ENCODE peak calls at places on chromosome 10, in nine cellular contexts. K is ACHN, V is GM18507, F is anterior cingulate cortex, H is upper lobe of right lung, U is LHCN-M2, A is nucleus accumbens, Z is BJ, N is AG09309. B is an unnamed sample.

GRCh38 chr10:31888442-31888841 is 40.2 kb downstream of the ARHGAP12 start:
- DNase-seq in A (no peak), V (no peak), K (no peak), N (no peak), H (no peak), U (no peak), Z (no peak), F (no peak), B (no peak)

GRCh38 chr10:62354941-62355340 is 19.2 kb upstream of the ZNF365 start:
- DNase-seq in K (no peak), Z (no peak), U (peak; percentile 66), N (peak; percentile 48), F (no peak), V (no peak), A (no peak), H (no peak), B (no peak)

GRCh38 chr10:30040597-30040996 is 18.8 kb downstream of the JCAD start:
- DNase-seq in H (no peak), N (no peak), A (no peak), Z (no peak), U (no peak), V (no peak), K (no peak), F (no peak), B (no peak)

GRCh38 chr10:78634389-78634815 is 434.4 kb upstream of the ZMIZ1 start:
- DNase-seq in K (no peak), F (no peak), U (peak; percentile 33), H (no peak), A (no peak), N (no peak), V (no peak), Z (no peak), B (no peak)

GRCh38 chr10:71319042-71319799 is at the start of gene SLC29A3:
- DNase-seq in U (peak; percentile 66), K (peak; percentile 86), A (peak; percentile 76), V (peak; percentile 76), Z (peak; percentile 20), H (peak; percentile 92), N (peak; percentile 32), F (peak; percentile 69), B (peak; percentile 78)

GRCh38 chr10:54133201-54133600 is 667.8 kb downstream of the PCDH15 start:
- DNase-seq in K (peak; percentile 33), V (no peak), Z (no peak), A (no peak), H (no peak), U (no peak), F (no peak), N (no peak), B (no peak)

GRCh38 chr10:83357627-83358026 is 781.7 kb upstream of the GHITM start:
- DNase-seq in U (no peak), Z (no peak), K (no peak), N (no peak), H (no peak), F (no peak), A (no peak), V (no peak), B (no peak)

GRCh38 chr10:69057951-69058297 is 30.0 kb upstream of the SRGN start:
- DNase-seq in Z (no peak), U (peak; percentile 91), V (no peak), H (no peak), N (no peak), A (no peak), F (no peak), K (peak; percentile 89), B (peak; percentile 62)

GRCh38 chr10:44462338-44462914 is 77.5 kb upstream of the CXCL12 start:
- DNase-seq in F (no peak), U (peak; percentile 6), A (no peak), Z (no peak), N (no peak), K (no peak), V (no peak), H (no peak), B (no peak)

GRCh38 chr10:35059486-35059885 is 30.7 kb downstream of the CUL2 start:
- DNase-seq in K (no peak), N (no peak), H (no peak), F (no peak), Z (no peak), A (no peak), V (no peak), U (no peak), B (no peak)

GRCh38 chr10:97176226-97176625 is 9.5 kb downstream of the SLIT1 start:
- DNase-seq in U (no peak), A (no peak), V (no peak), F (no peak), Z (no peak), K (no peak), N (no peak), H (peak; percentile 35), B (no peak)

GRCh38 chr10:131689016-131689415 is 211.8 kb upstream of the PPP2R2D start:
- DNase-seq in U (no peak), Z (no peak), F (no peak), A (no peak), K (no peak), N (no peak), V (no peak), H (no peak), B (no peak)

GRCh38 chr10:6296456-6297214 is 93.9 kb downstream of the PFKFB3 start:
- DNase-seq in Z (no peak), A (no peak), V (no peak), H (no peak), F (no peak), U (no peak), N (no peak), K (no peak), B (no peak)

GRCh38 chr10:60172363-60172990 is 217.2 kb downstream of the ANK3 start:
- DNase-seq in Z (no peak), N (no peak), U (no peak), F (no peak), H (no peak), K (no peak), V (no peak), A (no peak), B (no peak)

GRCh38 chr10:127063762-127064161 is 132.6 kb downstream of the INSYN2A start:
- DNase-seq in Z (no peak), F (no peak), V (no peak), H (no peak), U (no peak), K (no peak), N (no peak), A (no peak), B (no peak)

GRCh38 chr10:47104101-47104707 is 193.0 kb downstream of the PTPN20 start:
- DNase-seq in H (no peak), F (no peak), N (no peak), Z (no peak), A (no peak), U (no peak), K (no peak), V (no peak), B (no peak)

GRCh38 chr10:70477661-70478162 is 855 bp upstream of the PALD1 start:
- DNase-seq in H (no peak), N (no peak), A (no peak), Z (no peak), F (no peak), V (no peak), U (no peak), K (no peak), B (no peak)

GRCh38 chr10:109892885-109893284 is 30.4 kb downstream of the XPNPEP1 start:
- DNase-seq in A (no peak), Z (no peak), F (no peak), K (no peak), V (no peak), H (no peak), N (no peak), U (no peak), B (no peak)

GRCh38 chr10:49616421-49617230 is 2.8 kb downstream of the CHAT start:
- DNase-seq in H (peak; percentile 8), Z (no peak), F (no peak), V (no peak), K (no peak), U (no peak), A (no peak), N (no peak), B (no peak)

GRCh38 chr10:30062090-30062489 is 2.7 kb upstream of the JCAD start:
- DNase-seq in Z (peak; percentile 81), U (peak; percentile 57), N (peak; percentile 91), H (no peak), K (no peak), F (no peak), V (no peak), A (no peak), B (peak; percentile 86)

GRCh38 chr10:71603754-71604153 is 115.8 kb downstream of the C10orf105 start:
- DNase-seq in Z (no peak), H (no peak), F (no peak), A (no peak), N (no peak), V (no peak), K (no peak), U (no peak), B (no peak)

GRCh38 chr10:132539431-132539839 is 1.8 kb downstream of the INPP5A start:
- DNase-seq in Z (no peak), U (no peak), K (no peak), A (no peak), H (peak; percentile 72), N (no peak), F (no peak), V (no peak), B (no peak)

GRCh38 chr10:1007583-1007982 is 18.1 kb downstream of the IDI2 start:
- DNase-seq in F (no peak), K (no peak), Z (no peak), N (no peak), V (no peak), H (no peak), A (no peak), U (no peak), B (no peak)

GRCh38 chr10:24858244-24858907 is 94.0 kb downstream of the PRTFDC1 start:
- DNase-seq in F (no peak), N (peak; percentile 24), H (no peak), V (no peak), A (no peak), Z (no peak), K (no peak), U (peak; percentile 86), B (peak; percentile 85)

GRCh38 chr10:47099445-47099844 is 188.2 kb downstream of the PTPN20 start:
- DNase-seq in V (no peak), A (no peak), U (no peak), N (no peak), K (no peak), H (no peak), F (no peak), Z (no peak), B (no peak)

GRCh38 chr10:44278669-44279337 is 106.1 kb downstream of the CXCL12 start:
- DNase-seq in A (no peak), Z (no peak), N (no peak), U (peak; percentile 91), K (no peak), H (no peak), V (no peak), F (no peak), B (no peak)

GRCh38 chr10:117796394-117796793 is 250.3 kb downstream of the RAB11FIP2 start:
- DNase-seq in A (no peak), Z (peak; percentile 14), N (no peak), K (no peak), H (no peak), F (no peak), V (no peak), U (no peak), B (no peak)

B was measured in HCEC 1CT.